ENCODE peak calls at places on chromosomes 11 and 22, in seven cellular contexts. Q is CD8-positive, alpha-beta memory T cell; O is left lung; E is DND-41; P is neuronal stem cell; D is GM12878; F is Peyer's patch. K is an unnamed sample.

GRCh38 chr11:14288189-14288935 is 70.6 kb downstream of the RRAS2 start:
- DNase-seq in D (no peak), F (no peak), P (no peak), Q (no peak), O (no peak), E (no peak), K (no peak)

GRCh38 chr11:19441288-19441687 is 200.5 kb upstream of the E2F8 start:
- DNase-seq in Q (no peak), O (no peak), E (no peak), P (no peak), F (no peak), D (no peak), K (no peak)

GRCh38 chr11:62974848-62975522 is 9.8 kb downstream of the SLC22A6 start:
- DNase-seq in E (peak), O (no peak), Q (no peak), P (no peak), F (no peak), D (no peak), K (peak)

GRCh38 chr22:39418696-39419095 is 19.1 kb downstream of the TAB1 start:
- DNase-seq in D (no peak), P (no peak), E (no peak), O (peak), F (no peak), Q (no peak), K (no peak)

GRCh38 chr11:113994077-113994954 is 19.4 kb downstream of the HTR3A start:
- DNase-seq in D (no peak), P (peak), Q (peak), E (peak), F (peak), O (no peak), K (peak)

GRCh38 chr22:34526681-34527080 is 539.3 kb upstream of the ISX start:
- DNase-seq in P (no peak), D (no peak), Q (no peak), F (no peak), O (no peak), E (no peak), K (no peak)

GRCh38 chr11:74017631-74018030 is 8.7 kb upstream of the UCP3 start:
- DNase-seq in Q (no peak), P (no peak), D (no peak), E (no peak), O (no peak), F (no peak), K (no peak)

GRCh38 chr11:128492461-128492860 is 94.9 kb downstream of the ETS1 start:
- DNase-seq in E (no peak), P (no peak), D (no peak), F (no peak), O (no peak), Q (no peak), K (peak)

GRCh38 chr22:47802446-47802845 is 1040.0 kb downstream of the TBC1D22A start:
- DNase-seq in D (no peak), F (no peak), Q (no peak), P (no peak), O (no peak), E (no peak), K (no peak)

GRCh38 chr22:26903030-26903856 is 245.9 kb downstream of the MIAT start:
- DNase-seq in D (no peak), O (no peak), Q (no peak), P (peak), F (peak), E (no peak), K (no peak)

GRCh38 chr22:28229566-28230483 is 310.8 kb upstream of the PITPNB start:
- DNase-seq in O (no peak), D (no peak), E (no peak), F (no peak), Q (no peak), P (no peak), K (peak)

GRCh38 chr11:102144357-102145342 is 34.4 kb downstream of the YAP1 start:
- DNase-seq in E (no peak), P (peak), D (no peak), F (no peak), Q (no peak), O (no peak), K (peak)

GRCh38 chr11:44728491-44728910 is 1.7 kb downstream of the TSPAN18 start:
- DNase-seq in E (no peak), D (no peak), P (peak), O (no peak), Q (no peak), F (no peak), K (no peak)

GRCh38 chr22:37995460-37995859 is 11.1 kb upstream of the SOX10 start:
- DNase-seq in O (no peak), F (no peak), Q (no peak), P (no peak), E (no peak), D (no peak), K (no peak)

GRCh38 chr11:45073575-45074225 is 72.7 kb upstream of the PRDM11 start:
- DNase-seq in F (peak), Q (no peak), E (no peak), O (no peak), D (no peak), P (no peak), K (peak)

GRCh38 chr11:19648321-19648720 is 64.3 kb upstream of the NAV2 start:
- DNase-seq in P (no peak), O (no peak), E (no peak), D (no peak), F (no peak), Q (no peak), K (no peak)

GRCh38 chr22:17579535-17579981 is 16.3 kb downstream of the SLC25A18 start:
- DNase-seq in F (no peak), Q (no peak), D (no peak), O (no peak), P (no peak), E (no peak), K (no peak)

GRCh38 chr22:35733036-35733435 is 15.4 kb downstream of the APOL5 start:
- DNase-seq in F (no peak), E (no peak), Q (no peak), O (no peak), P (no peak), D (no peak), K (no peak)

GRCh38 chr11:11841121-11841604 is 609 bp upstream of the USP47 start:
- DNase-seq in D (no peak), F (peak), E (no peak), P (no peak), Q (no peak), O (peak), K (peak)

GRCh38 chr11:117433717-117434116 is 106.1 kb downstream of the CEP164 start:
- DNase-seq in O (no peak), P (no peak), D (no peak), F (no peak), E (no peak), Q (no peak), K (no peak)

GRCh38 chr11:118002010-118002540 is 15.9 kb downstream of the IL10RA start:
- DNase-seq in E (no peak), Q (no peak), D (no peak), F (no peak), O (no peak), P (no peak), K (no peak)

GRCh38 chr11:61062181-61062955 is 39.9 kb upstream of the CD5 start:
- DNase-seq in O (no peak), D (no peak), Q (no peak), F (peak), E (no peak), P (no peak), K (no peak)

GRCh38 chr11:2528301-2529050 is 83.7 kb downstream of the KCNQ1 start:
- DNase-seq in O (peak), E (no peak), F (no peak), P (no peak), D (no peak), Q (no peak), K (no peak)

GRCh38 chr22:45227645-45228400 is 12.9 kb downstream of the KIAA0930 start:
- DNase-seq in P (no peak), E (no peak), O (peak), D (no peak), Q (no peak), F (no peak), K (no peak)

GRCh38 chr11:65718964-65719492 is 1.6 kb downstream of the RNASEH2C start:
- DNase-seq in D (no peak), O (no peak), Q (no peak), P (no peak), E (no peak), F (no peak), K (no peak)

GRCh38 chr22:42769574-42770447 is 49.1 kb upstream of the A4GALT start:
- DNase-seq in D (peak), F (peak), E (no peak), Q (no peak), O (no peak), P (no peak), K (no peak)

GRCh38 chr11:79670846-79671245 is 230.0 kb upstream of the TENM4 start:
- DNase-seq in D (no peak), F (no peak), O (no peak), E (no peak), P (no peak), Q (no peak), K (no peak)

GRCh38 chr11:110797453-110797852 is 85.2 kb upstream of the ARHGAP20 start:
- DNase-seq in O (no peak), Q (no peak), F (no peak), P (no peak), E (no peak), D (peak), K (no peak)

GRCh38 chr22:36332623-36333331 is 55.0 kb downstream of the MYH9 start:
- DNase-seq in P (no peak), F (no peak), D (peak), E (peak), Q (peak), O (no peak), K (peak)

GRCh38 chr22:28207281-28208030 is 288.4 kb upstream of the PITPNB start:
- DNase-seq in P (no peak), E (no peak), F (no peak), Q (no peak), D (no peak), O (no peak), K (no peak)

GRCh38 chr11:37108436-37109204 is 510.6 kb upstream of the RAG2 start:
- DNase-seq in D (no peak), O (no peak), F (no peak), E (no peak), P (no peak), Q (no peak), K (no peak)

GRCh38 chr22:42439821-42440674 is 7.8 kb upstream of the NFAM1 start:
- DNase-seq in O (peak), E (no peak), F (no peak), Q (no peak), D (no peak), P (no peak), K (no peak)

GRCh38 chr11:79168530-79169110 is 272.2 kb downstream of the TENM4 start:
- DNase-seq in F (no peak), E (no peak), P (no peak), D (no peak), Q (no peak), O (no peak), K (no peak)

GRCh38 chr22:42418811-42419243 is 13.4 kb downstream of the NFAM1 start:
- DNase-seq in D (no peak), O (no peak), P (no peak), Q (no peak), E (no peak), F (peak), K (peak)

GRCh38 chr11:63870351-63871197 is 31.7 kb downstream of the MARK2 start:
- DNase-seq in E (no peak), O (no peak), P (no peak), F (no peak), Q (no peak), D (no peak), K (no peak)

GRCh38 chr22:31692186-31692886 is 30.3 kb upstream of the PISD start:
- DNase-seq in Q (peak), E (no peak), P (no peak), D (no peak), F (no peak), O (no peak), K (peak)

GRCh38 chr22:46815896-46816721 is 53.7 kb downstream of the TBC1D22A start:
- DNase-seq in P (no peak), F (no peak), O (peak), D (no peak), E (no peak), Q (no peak), K (peak)

DNA sequence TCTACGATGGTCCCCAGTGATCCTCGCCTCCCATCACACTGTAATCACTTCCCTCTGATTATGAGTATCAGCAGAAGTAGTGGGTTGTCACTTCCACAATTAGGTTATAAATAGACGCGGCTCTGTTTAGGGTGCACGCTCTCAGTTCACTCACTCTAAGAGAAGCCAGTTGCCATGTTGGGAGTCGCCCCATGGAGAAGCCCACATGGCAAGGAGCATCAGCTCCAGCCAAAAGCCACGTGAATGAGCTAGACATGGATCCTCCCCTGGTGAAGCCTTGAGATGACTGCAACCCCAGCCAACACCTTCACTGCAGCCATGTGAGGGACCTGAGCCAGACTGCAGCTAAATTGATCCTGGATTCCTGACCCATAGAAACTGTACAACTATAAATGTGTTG is 26.4 kb upstream of the MYOD1 start:
- DNase-seq in D (no peak), P (no peak), Q (no peak), E (no peak), F (no peak), O (no peak), K (no peak)
- H3K4me3 ChIP-seq in D (no peak), P (no peak), Q (no peak), E (no peak), F (no peak), O (no peak), K (no peak)

DNA sequence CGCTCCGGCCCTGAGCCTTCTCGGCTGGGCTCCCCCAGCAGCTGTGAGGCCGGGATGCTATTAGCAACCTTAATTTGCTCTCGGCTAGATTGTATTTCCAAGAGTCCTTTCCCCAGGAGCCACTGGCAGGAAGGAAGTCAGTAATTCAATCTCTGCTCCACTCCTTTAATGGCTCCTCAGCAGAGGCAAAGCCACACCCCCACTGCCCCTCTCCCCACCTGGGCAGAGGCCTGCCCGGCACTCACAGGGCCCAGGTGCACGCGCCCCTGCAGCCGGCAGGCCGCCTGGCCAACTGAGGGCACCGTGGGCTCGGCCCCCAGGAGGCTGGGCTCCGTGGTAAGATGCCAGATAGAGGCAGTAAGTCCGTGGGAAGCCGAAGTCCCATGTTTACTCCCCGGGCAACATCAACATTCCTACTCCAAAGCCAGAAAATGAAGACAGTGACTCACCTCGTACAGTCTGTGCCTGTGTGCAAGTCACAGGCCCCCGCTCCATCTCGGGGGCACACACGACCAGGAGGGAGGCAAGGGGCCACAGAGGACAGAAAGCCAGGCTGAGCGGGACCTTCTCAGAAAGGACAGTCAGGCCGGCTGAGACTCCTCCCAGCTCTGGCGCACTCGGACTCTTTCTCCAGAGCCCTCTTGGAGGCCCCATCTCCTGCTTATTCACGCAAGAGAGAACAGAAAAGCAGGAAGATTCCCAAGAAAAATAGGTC is 5.1 kb downstream of the IGSF9B start:
- DNase-seq in D (no peak), O (peak), Q (no peak), F (no peak), E (no peak), P (no peak), K (no peak)
- H3K4me3 ChIP-seq in D (no peak), O (no peak), Q (no peak), F (no peak), E (no peak), P (peak), K (no peak)

GRCh38 chr22:25741692-25742626 is at the start of gene MYO18B:
- DNase-seq in O (no peak), F (no peak), D (no peak), Q (no peak), P (no peak), E (no peak), K (peak)
- H3K4me3 ChIP-seq in O (no peak), F (no peak), D (no peak), Q (no peak), P (no peak), E (no peak), K (peak)

GRCh38 chr11:120571476-120571875 is 59.9 kb downstream of the GRIK4 start:
- DNase-seq in O (no peak), P (no peak), E (no peak), Q (no peak), F (no peak), D (no peak), K (no peak)

GRCh38 chr11:120573756-120574354 is 62.3 kb downstream of the GRIK4 start:
- DNase-seq in E (no peak), F (no peak), Q (no peak), O (no peak), D (no peak), P (no peak), K (no peak)

GRCh38 chr11:120566176-120566575 is 54.6 kb downstream of the GRIK4 start:
- DNase-seq in E (no peak), P (no peak), F (no peak), O (no peak), D (no peak), Q (no peak), K (no peak)

GRCh38 chr11:120568572-120569307 is 57.2 kb downstream of the GRIK4 start:
- DNase-seq in D (no peak), Q (no peak), E (no peak), F (no peak), O (no peak), P (no peak), K (no peak)

GRCh38 chr11:120569903-120570302 is 58.4 kb downstream of the GRIK4 start:
- DNase-seq in P (no peak), O (no peak), F (no peak), Q (no peak), D (no peak), E (no peak), K (no peak)
- H3K4me3 ChIP-seq in P (no peak), O (no peak), F (no peak), Q (no peak), D (no peak), E (no peak), K (no peak)

DNA sequence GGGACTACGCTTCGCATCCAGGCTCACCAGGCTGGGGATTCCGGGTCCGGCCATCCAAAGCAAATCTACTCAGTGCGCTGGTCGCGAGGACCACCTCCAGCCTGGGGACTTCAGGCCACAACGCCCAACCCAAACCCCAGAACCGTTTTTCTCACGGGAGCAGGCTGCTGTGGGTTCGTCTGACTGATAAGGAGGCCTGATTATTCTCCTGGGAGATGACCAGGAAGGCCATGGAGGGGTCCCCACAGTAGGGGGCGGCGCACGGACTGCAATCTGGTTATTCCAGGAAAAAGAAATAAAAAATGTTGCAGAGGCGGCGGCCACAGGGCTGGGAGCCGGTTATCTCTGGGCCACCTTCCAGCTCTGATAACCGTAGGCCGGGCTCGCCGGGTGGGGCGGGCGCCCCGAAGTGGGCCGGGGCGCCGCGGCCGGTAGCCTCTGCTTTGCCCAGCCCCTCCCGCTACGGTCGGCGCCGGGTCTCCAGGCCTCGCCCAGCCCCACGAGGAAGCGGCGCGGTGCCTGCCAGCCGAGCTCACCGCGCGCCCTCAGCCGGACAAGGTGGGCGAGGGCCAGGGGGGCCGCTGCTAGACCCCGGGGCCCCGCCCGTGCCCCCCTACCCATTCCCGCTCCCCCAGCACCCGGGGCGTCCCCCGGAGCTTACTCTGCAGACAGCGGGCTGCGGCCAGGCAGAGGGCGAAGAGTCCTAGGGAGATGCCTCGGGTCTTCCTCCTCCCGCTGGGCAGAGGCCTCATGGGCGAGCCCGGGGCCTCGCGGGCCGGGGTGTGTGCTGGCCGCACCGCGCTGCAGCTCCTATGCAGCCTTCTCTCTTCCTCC is 450 bp downstream of the VSTM5 start:
- DNase-seq in Q (no peak), E (no peak), D (no peak), P (peak), F (no peak), O (peak), K (peak)
- H3K4me3 ChIP-seq in Q (no peak), E (no peak), D (no peak), P (no peak), F (peak), O (peak), K (peak)

GRCh38 chr22:21643533-21644357 is 1.6 kb downstream of the SDF2L1 start:
- DNase-seq in P (no peak), D (no peak), E (no peak), Q (no peak), O (no peak), F (no peak), K (no peak)
- H3K4me3 ChIP-seq in P (peak), D (peak), E (peak), Q (peak), O (peak), F (no peak), K (no peak)

DNA sequence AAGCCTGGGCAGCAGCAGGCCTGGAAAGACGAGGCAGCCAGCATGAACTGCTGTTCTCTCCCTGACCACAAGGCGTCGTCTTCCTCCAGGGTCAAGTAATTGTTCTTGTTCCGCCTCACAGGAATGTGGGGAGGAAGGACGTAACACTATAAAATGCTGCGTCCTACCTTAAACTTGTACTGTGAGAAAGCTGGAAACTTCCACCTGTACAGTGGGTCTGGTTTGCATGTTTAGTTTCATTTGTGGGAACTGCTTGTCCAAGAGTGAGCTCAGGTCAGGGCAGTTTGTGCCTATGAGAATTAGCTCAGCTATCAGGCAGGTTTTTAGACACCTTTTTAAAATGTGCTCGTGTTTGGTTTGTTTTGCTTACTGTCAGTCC is 55.2 kb downstream of the PANX1 start:
- DNase-seq in E (no peak), P (peak), D (peak), F (peak), O (peak), Q (no peak), K (peak)
- H3K4me3 ChIP-seq in E (no peak), P (no peak), D (no peak), F (no peak), O (no peak), Q (no peak), K (no peak)